ENCODE peak calls at places on chromosomes 4 and X, in ten cellular contexts. One of them, this sample, is unnamed.

GRCh38 chr4:61461956-61462355 is 261.8 kb downstream of the ADGRL3 start:
- DNase-seq in fibroblast of pulmonary artery: no peak
- DNase-seq in esophagus squamous epithelium: no peak
- DNase-seq in coronary artery: no peak
- DNase-seq in testis: no peak
- DNase-seq in epithelial cell of esophagus: no peak
- DNase-seq in nephron progenitor cell: no peak
- DNase-seq in heart right ventricle: no peak
- DNase-seq in spleen: no peak
- DNase-seq in breast epithelium: no peak
- DNase-seq in this sample: no peak

GRCh38 chr4:137535718-137536117 is 3.4 kb upstream of the PCDH18 start:
- DNase-seq in heart right ventricle: no peak
- DNase-seq in esophagus squamous epithelium: no peak
- DNase-seq in fibroblast of pulmonary artery: no peak
- DNase-seq in breast epithelium: no peak
- DNase-seq in testis: no peak
- DNase-seq in nephron progenitor cell: no peak
- DNase-seq in spleen: no peak
- DNase-seq in epithelial cell of esophagus: no peak
- DNase-seq in coronary artery: no peak
- DNase-seq in this sample: no peak

GRCh38 chr4:74104145-74104544 is 5.2 kb upstream of the CXCL2 start:
- DNase-seq in epithelial cell of esophagus: no peak
- DNase-seq in spleen: no peak
- DNase-seq in breast epithelium: no peak
- DNase-seq in heart right ventricle: no peak
- DNase-seq in fibroblast of pulmonary artery: peak
- DNase-seq in coronary artery: no peak
- DNase-seq in esophagus squamous epithelium: no peak
- DNase-seq in nephron progenitor cell: no peak
- DNase-seq in testis: no peak
- DNase-seq in this sample: no peak

GRCh38 chr4:20368926-20369325 is 117.2 kb downstream of the SLIT2 start:
- DNase-seq in epithelial cell of esophagus: no peak
- DNase-seq in breast epithelium: no peak
- DNase-seq in fibroblast of pulmonary artery: peak
- DNase-seq in esophagus squamous epithelium: no peak
- DNase-seq in testis: no peak
- DNase-seq in heart right ventricle: no peak
- DNase-seq in spleen: no peak
- DNase-seq in nephron progenitor cell: no peak
- DNase-seq in coronary artery: no peak
- DNase-seq in this sample: no peak

GRCh38 chrX:150254909-150255308 is 108.2 kb upstream of the MAMLD1 start:
- DNase-seq in nephron progenitor cell: no peak
- DNase-seq in heart right ventricle: no peak
- DNase-seq in breast epithelium: no peak
- DNase-seq in epithelial cell of esophagus: no peak
- DNase-seq in spleen: no peak
- DNase-seq in testis: no peak
- DNase-seq in fibroblast of pulmonary artery: no peak
- DNase-seq in esophagus squamous epithelium: no peak
- DNase-seq in coronary artery: peak
- DNase-seq in this sample: no peak

GRCh38 chr4:173188648-173189047 is 20.0 kb downstream of the GALNT7 start:
- DNase-seq in testis: no peak
- DNase-seq in breast epithelium: no peak
- DNase-seq in epithelial cell of esophagus: no peak
- DNase-seq in heart right ventricle: no peak
- DNase-seq in fibroblast of pulmonary artery: no peak
- DNase-seq in esophagus squamous epithelium: no peak
- DNase-seq in spleen: no peak
- DNase-seq in coronary artery: no peak
- DNase-seq in nephron progenitor cell: no peak
- DNase-seq in this sample: no peak

GRCh38 chr4:56389558-56389957 is 2.3 kb upstream of the AASDH start:
- DNase-seq in fibroblast of pulmonary artery: no peak
- DNase-seq in epithelial cell of esophagus: no peak
- DNase-seq in testis: no peak
- DNase-seq in breast epithelium: no peak
- DNase-seq in esophagus squamous epithelium: no peak
- DNase-seq in heart right ventricle: no peak
- DNase-seq in nephron progenitor cell: no peak
- DNase-seq in spleen: no peak
- DNase-seq in coronary artery: no peak
- DNase-seq in this sample: no peak

GRCh38 chr4:24876431-24876830 is 36.4 kb downstream of the CCDC149 start:
- DNase-seq in breast epithelium: no peak
- DNase-seq in spleen: no peak
- DNase-seq in esophagus squamous epithelium: no peak
- DNase-seq in heart right ventricle: no peak
- DNase-seq in testis: no peak
- DNase-seq in epithelial cell of esophagus: no peak
- DNase-seq in fibroblast of pulmonary artery: no peak
- DNase-seq in coronary artery: no peak
- DNase-seq in nephron progenitor cell: no peak
- DNase-seq in this sample: no peak

GRCh38 chr4:89434364-89434988 is 126.9 kb upstream of the GPRIN3 start:
- DNase-seq in heart right ventricle: no peak
- DNase-seq in breast epithelium: no peak
- DNase-seq in esophagus squamous epithelium: no peak
- DNase-seq in coronary artery: no peak
- DNase-seq in spleen: no peak
- DNase-seq in testis: no peak
- DNase-seq in epithelial cell of esophagus: peak
- DNase-seq in nephron progenitor cell: no peak
- DNase-seq in fibroblast of pulmonary artery: peak
- DNase-seq in this sample: peak

GRCh38 chr4:122450847-122451246 is 5.7 kb downstream of the IL2 start:
- DNase-seq in epithelial cell of esophagus: peak
- DNase-seq in coronary artery: no peak
- DNase-seq in testis: peak
- DNase-seq in heart right ventricle: no peak
- DNase-seq in breast epithelium: no peak
- DNase-seq in esophagus squamous epithelium: no peak
- DNase-seq in nephron progenitor cell: peak
- DNase-seq in fibroblast of pulmonary artery: peak
- DNase-seq in spleen: no peak
- DNase-seq in this sample: peak

GRCh38 chr4:110480741-110481271 is 4.9 kb downstream of the ENPEP start:
- DNase-seq in testis: no peak
- DNase-seq in coronary artery: no peak
- DNase-seq in heart right ventricle: no peak
- DNase-seq in spleen: no peak
- DNase-seq in nephron progenitor cell: no peak
- DNase-seq in esophagus squamous epithelium: no peak
- DNase-seq in breast epithelium: no peak
- DNase-seq in fibroblast of pulmonary artery: peak
- DNase-seq in epithelial cell of esophagus: no peak
- DNase-seq in this sample: no peak

GRCh38 chr4:76895619-76896018 is 2.3 kb downstream of the SOWAHB start:
- DNase-seq in epithelial cell of esophagus: no peak
- DNase-seq in heart right ventricle: no peak
- DNase-seq in fibroblast of pulmonary artery: no peak
- DNase-seq in esophagus squamous epithelium: no peak
- DNase-seq in breast epithelium: no peak
- DNase-seq in spleen: no peak
- DNase-seq in testis: no peak
- DNase-seq in coronary artery: no peak
- DNase-seq in nephron progenitor cell: no peak
- DNase-seq in this sample: no peak

GRCh38 chr4:57199267-57199666 is 89.1 kb upstream of the IGFBP7 start:
- DNase-seq in esophagus squamous epithelium: no peak
- DNase-seq in coronary artery: no peak
- DNase-seq in spleen: no peak
- DNase-seq in testis: no peak
- DNase-seq in breast epithelium: no peak
- DNase-seq in fibroblast of pulmonary artery: no peak
- DNase-seq in nephron progenitor cell: no peak
- DNase-seq in heart right ventricle: no peak
- DNase-seq in epithelial cell of esophagus: peak
- DNase-seq in this sample: no peak

GRCh38 chr4:89469512-89469911 is 161.9 kb upstream of the GPRIN3 start:
- DNase-seq in testis: no peak
- DNase-seq in coronary artery: no peak
- DNase-seq in nephron progenitor cell: no peak
- DNase-seq in heart right ventricle: no peak
- DNase-seq in esophagus squamous epithelium: no peak
- DNase-seq in fibroblast of pulmonary artery: no peak
- DNase-seq in epithelial cell of esophagus: no peak
- DNase-seq in breast epithelium: no peak
- DNase-seq in spleen: no peak
- DNase-seq in this sample: no peak

GRCh38 chr4:91935217-91935616 is 368.5 kb upstream of the GRID2 start:
- DNase-seq in testis: no peak
- DNase-seq in breast epithelium: no peak
- DNase-seq in spleen: no peak
- DNase-seq in heart right ventricle: no peak
- DNase-seq in epithelial cell of esophagus: no peak
- DNase-seq in esophagus squamous epithelium: no peak
- DNase-seq in coronary artery: no peak
- DNase-seq in nephron progenitor cell: no peak
- DNase-seq in fibroblast of pulmonary artery: no peak
- DNase-seq in this sample: no peak

GRCh38 chr4:83552924-83553323 is 17.0 kb downstream of the GPAT3 start:
- DNase-seq in spleen: no peak
- DNase-seq in testis: no peak
- DNase-seq in epithelial cell of esophagus: peak
- DNase-seq in breast epithelium: no peak
- DNase-seq in nephron progenitor cell: no peak
- DNase-seq in coronary artery: no peak
- DNase-seq in heart right ventricle: no peak
- DNase-seq in fibroblast of pulmonary artery: peak
- DNase-seq in esophagus squamous epithelium: no peak
- DNase-seq in this sample: no peak

GRCh38 chr4:79083406-79084010 is 144.3 kb upstream of the PAQR3 start:
- DNase-seq in coronary artery: no peak
- DNase-seq in testis: peak
- DNase-seq in spleen: no peak
- DNase-seq in nephron progenitor cell: no peak
- DNase-seq in esophagus squamous epithelium: no peak
- DNase-seq in heart right ventricle: no peak
- DNase-seq in breast epithelium: no peak
- DNase-seq in fibroblast of pulmonary artery: no peak
- DNase-seq in epithelial cell of esophagus: no peak
- DNase-seq in this sample: no peak

GRCh38 chr4:87423313-87424031 is 1.1 kb downstream of the NUDT9 start:
- DNase-seq in heart right ventricle: no peak
- DNase-seq in breast epithelium: no peak
- DNase-seq in epithelial cell of esophagus: peak
- DNase-seq in testis: peak
- DNase-seq in fibroblast of pulmonary artery: no peak
- DNase-seq in coronary artery: no peak
- DNase-seq in esophagus squamous epithelium: no peak
- DNase-seq in nephron progenitor cell: no peak
- DNase-seq in spleen: no peak
- DNase-seq in this sample: peak

GRCh38 chrX:153643431-153644351 is 3.3 kb upstream of the DUSP9 start:
- DNase-seq in spleen: peak
- DNase-seq in testis: no peak
- DNase-seq in heart right ventricle: no peak
- DNase-seq in epithelial cell of esophagus: peak
- DNase-seq in nephron progenitor cell: peak
- DNase-seq in breast epithelium: no peak
- DNase-seq in esophagus squamous epithelium: no peak
- DNase-seq in fibroblast of pulmonary artery: no peak
- DNase-seq in coronary artery: no peak
- DNase-seq in this sample: peak
- TF ChIP-seq CTCF in spleen: peak
- TF ChIP-seq CTCF in testis: peak
- TF ChIP-seq CTCF in heart right ventricle: peak
- TF ChIP-seq CTCF in epithelial cell of esophagus: no peak
- TF ChIP-seq CTCF in nephron progenitor cell: no peak
- TF ChIP-seq CTCF in breast epithelium: no peak
- TF ChIP-seq CTCF in esophagus squamous epithelium: no peak
- TF ChIP-seq CTCF in fibroblast of pulmonary artery: no peak
- TF ChIP-seq CTCF in coronary artery: no peak
- TF ChIP-seq CTCF in this sample: no peak

DNA sequence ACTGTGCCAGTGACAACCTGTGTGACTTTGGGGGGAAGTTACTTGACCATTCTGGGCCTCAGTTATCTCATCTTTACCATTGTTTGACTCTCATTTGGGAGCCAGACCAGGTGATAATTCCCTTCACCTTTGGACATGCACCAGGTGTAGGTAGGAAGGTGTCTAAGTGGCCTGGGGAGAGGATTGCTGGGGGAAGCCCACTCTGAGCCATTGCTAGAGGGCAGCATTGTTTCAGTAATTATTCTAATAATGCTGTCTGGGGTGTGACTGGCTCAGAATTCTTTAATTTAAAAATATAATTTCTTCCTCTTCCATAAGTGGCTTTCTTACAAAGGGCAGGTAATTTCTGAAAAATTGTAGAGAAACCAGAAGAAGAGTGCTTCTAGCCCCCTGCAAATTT is 104.3 kb downstream of the RTL9 start:
- DNase-seq in spleen: no peak
- DNase-seq in testis: no peak
- DNase-seq in heart right ventricle: no peak
- DNase-seq in esophagus squamous epithelium: no peak
- DNase-seq in fibroblast of pulmonary artery: no peak
- DNase-seq in coronary artery: no peak
- DNase-seq in nephron progenitor cell: no peak
- DNase-seq in breast epithelium: no peak
- DNase-seq in epithelial cell of esophagus: no peak
- DNase-seq in this sample: peak
- TF ChIP-seq CTCF in spleen: no peak
- TF ChIP-seq CTCF in testis: no peak
- TF ChIP-seq CTCF in heart right ventricle: no peak
- TF ChIP-seq CTCF in esophagus squamous epithelium: no peak
- TF ChIP-seq CTCF in fibroblast of pulmonary artery: no peak
- TF ChIP-seq CTCF in coronary artery: no peak
- TF ChIP-seq CTCF in nephron progenitor cell: no peak
- TF ChIP-seq CTCF in breast epithelium: no peak
- TF ChIP-seq CTCF in epithelial cell of esophagus: no peak
- TF ChIP-seq CTCF in this sample: peak

GRCh38 chrX:135295238-135295943 is 13.9 kb upstream of the ETDC start:
- DNase-seq in breast epithelium: no peak
- DNase-seq in spleen: peak
- DNase-seq in coronary artery: no peak
- DNase-seq in heart right ventricle: peak
- DNase-seq in fibroblast of pulmonary artery: peak
- DNase-seq in nephron progenitor cell: peak
- DNase-seq in esophagus squamous epithelium: no peak
- DNase-seq in epithelial cell of esophagus: peak
- DNase-seq in testis: peak
- DNase-seq in this sample: no peak
- TF ChIP-seq CTCF in breast epithelium: no peak
- TF ChIP-seq CTCF in spleen: peak
- TF ChIP-seq CTCF in coronary artery: no peak
- TF ChIP-seq CTCF in heart right ventricle: no peak
- TF ChIP-seq CTCF in fibroblast of pulmonary artery: peak
- TF ChIP-seq CTCF in nephron progenitor cell: peak
- TF ChIP-seq CTCF in esophagus squamous epithelium: no peak
- TF ChIP-seq CTCF in epithelial cell of esophagus: peak
- TF ChIP-seq CTCF in testis: no peak
- TF ChIP-seq CTCF in this sample: no peak

DNA sequence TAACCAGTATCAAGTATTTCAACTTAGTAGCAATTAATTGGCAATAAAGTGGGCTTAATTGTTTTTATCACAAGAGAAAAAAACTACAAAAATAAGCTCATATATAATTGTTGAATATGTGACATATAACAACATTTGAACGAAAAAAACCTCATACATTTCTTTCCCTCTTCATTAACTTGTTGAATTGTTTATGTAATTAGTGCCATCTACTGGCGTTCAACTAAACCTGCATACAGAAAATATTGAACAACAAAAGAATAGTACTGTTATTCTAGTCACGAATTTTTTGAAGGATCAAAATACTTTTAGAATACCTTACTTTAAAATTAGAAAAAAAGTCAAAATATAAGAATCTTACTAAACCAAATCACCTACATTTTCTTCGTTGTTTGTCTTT is 586.5 kb upstream of the FTHL17 start:
- DNase-seq in esophagus squamous epithelium: no peak
- DNase-seq in spleen: no peak
- DNase-seq in heart right ventricle: no peak
- DNase-seq in testis: no peak
- DNase-seq in coronary artery: no peak
- DNase-seq in nephron progenitor cell: no peak
- DNase-seq in fibroblast of pulmonary artery: peak
- DNase-seq in breast epithelium: no peak
- DNase-seq in epithelial cell of esophagus: peak
- DNase-seq in this sample: peak
- TF ChIP-seq CTCF in esophagus squamous epithelium: no peak
- TF ChIP-seq CTCF in spleen: peak
- TF ChIP-seq CTCF in heart right ventricle: peak
- TF ChIP-seq CTCF in testis: no peak
- TF ChIP-seq CTCF in coronary artery: peak
- TF ChIP-seq CTCF in nephron progenitor cell: peak
- TF ChIP-seq CTCF in fibroblast of pulmonary artery: peak
- TF ChIP-seq CTCF in breast epithelium: peak
- TF ChIP-seq CTCF in epithelial cell of esophagus: peak
- TF ChIP-seq CTCF in this sample: peak